ENCODE peak calls at places on chromosome 22, in five cellular contexts. L, Q, A, E and S are unnamed samples.

GRCh38 chr22:22161924-22162851 is 82.4 kb upstream of the VPREB1 start:
- DNase-seq in L (no peak), Q (no peak), A (no peak), E (no peak), S (no peak)

GRCh38 chr22:28514314-28514713 is 165.3 kb downstream of the TTC28 start:
- DNase-seq in L (no peak), Q (no peak), A (no peak), E (no peak), S (no peak)

GRCh38 chr22:43892183-43892894 is 526 bp upstream of the PNPLA5 start:
- DNase-seq in L (no peak), Q (no peak), A (no peak), E (no peak), S (no peak)

GRCh38 chr22:29314074-29314473 is 1.4 kb downstream of the RASL10A start:
- DNase-seq in L (peak), Q (no peak), A (no peak), E (no peak), S (no peak)

GRCh38 chr22:29203883-29204282 is 1.8 kb upstream of the EMID1 start:
- DNase-seq in L (no peak), Q (no peak), A (no peak), E (no peak), S (no peak)

GRCh38 chr22:45529966-45530575 is 27.4 kb downstream of the FBLN1 start:
- DNase-seq in L (no peak), Q (no peak), A (no peak), E (no peak), S (no peak)

GRCh38 chr22:19852177-19852781 is 2.4 kb downstream of the GNB1L start:
- DNase-seq in L (no peak), Q (no peak), A (no peak), E (no peak), S (no peak)

GRCh38 chr22:39363751-39364484 is 14.1 kb downstream of the SYNGR1 start:
- DNase-seq in L (no peak), Q (no peak), A (no peak), E (no peak), S (no peak)

GRCh38 chr22:45226681-45227186 is 14.0 kb downstream of the KIAA0930 start:
- DNase-seq in L (peak), Q (peak), A (no peak), E (no peak), S (no peak)

GRCh38 chr22:36644333-36644757 is 59.2 kb downstream of the CACNG2 start:
- DNase-seq in L (no peak), Q (no peak), A (peak), E (peak), S (peak)

GRCh38 chr22:32590556-32590955 is 115.9 kb downstream of the FBXO7 start:
- DNase-seq in L (no peak), Q (no peak), A (no peak), E (peak), S (no peak)

GRCh38 chr22:46801826-46802607 is 39.6 kb downstream of the TBC1D22A start:
- DNase-seq in L (no peak), Q (peak), A (no peak), E (no peak), S (no peak)

GRCh38 chr22:27572267-27572666 is 229.3 kb downstream of the MN1 start:
- DNase-seq in L (no peak), Q (no peak), A (no peak), E (no peak), S (no peak)

GRCh38 chr22:50189849-50190181 is 4.1 kb downstream of the TRABD start:
- DNase-seq in L (no peak), Q (no peak), A (no peak), E (no peak), S (no peak)